ENCODE peak calls at places on chromosomes 3 and 15, in eight cellular contexts. One of them, this sample, is unnamed.

GRCh38 chr3:97882975-97883598 is 61.3 kb downstream of the CRYBG3 start:
- DNase-seq in left ventricle myocardium inferior: no peak
- DNase-seq in uterus: no peak
- DNase-seq in spleen: no peak
- DNase-seq in psoas muscle: no peak
- DNase-seq in left lung: no peak
- DNase-seq in kidney: no peak
- DNase-seq in body of pancreas: peak
- DNase-seq in this sample: no peak

GRCh38 chr3:81425198-81425868 is 336.1 kb downstream of the GBE1 start:
- DNase-seq in left ventricle myocardium inferior: no peak
- DNase-seq in spleen: no peak
- DNase-seq in body of pancreas: no peak
- DNase-seq in left lung: no peak
- DNase-seq in psoas muscle: no peak
- DNase-seq in kidney: no peak
- DNase-seq in uterus: no peak
- DNase-seq in this sample: no peak

GRCh38 chr15:62783303-62783957 is 259.1 kb upstream of the TPM1 start:
- DNase-seq in psoas muscle: no peak
- DNase-seq in uterus: no peak
- DNase-seq in left lung: no peak
- DNase-seq in left ventricle myocardium inferior: no peak
- DNase-seq in spleen: no peak
- DNase-seq in body of pancreas: no peak
- DNase-seq in kidney: peak
- DNase-seq in this sample: no peak

GRCh38 chr3:38579146-38579545 is 70.3 kb downstream of the SCN5A start:
- DNase-seq in left ventricle myocardium inferior: peak
- DNase-seq in psoas muscle: peak
- DNase-seq in uterus: no peak
- DNase-seq in body of pancreas: peak
- DNase-seq in left lung: peak
- DNase-seq in kidney: no peak
- DNase-seq in spleen: peak
- DNase-seq in this sample: peak

GRCh38 chr15:67024998-67025368 is 40.4 kb upstream of the SMAD3 start:
- DNase-seq in psoas muscle: no peak
- DNase-seq in left lung: no peak
- DNase-seq in left ventricle myocardium inferior: no peak
- DNase-seq in uterus: no peak
- DNase-seq in body of pancreas: peak
- DNase-seq in spleen: no peak
- DNase-seq in kidney: no peak
- DNase-seq in this sample: no peak

GRCh38 chr3:32480596-32480995 is 22.1 kb downstream of the CMTM6 start:
- DNase-seq in kidney: no peak
- DNase-seq in psoas muscle: no peak
- DNase-seq in body of pancreas: no peak
- DNase-seq in left lung: no peak
- DNase-seq in spleen: no peak
- DNase-seq in left ventricle myocardium inferior: no peak
- DNase-seq in uterus: no peak
- DNase-seq in this sample: no peak

GRCh38 chr15:63870403-63871209 is 36.9 kb upstream of the HERC1 start:
- DNase-seq in psoas muscle: peak
- DNase-seq in uterus: no peak
- DNase-seq in spleen: no peak
- DNase-seq in kidney: peak
- DNase-seq in left ventricle myocardium inferior: no peak
- DNase-seq in left lung: no peak
- DNase-seq in body of pancreas: no peak
- DNase-seq in this sample: no peak

GRCh38 chr3:45123841-45124269 is 22.3 kb downstream of the CDCP1 start:
- DNase-seq in psoas muscle: no peak
- DNase-seq in spleen: no peak
- DNase-seq in body of pancreas: no peak
- DNase-seq in left lung: no peak
- DNase-seq in kidney: no peak
- DNase-seq in left ventricle myocardium inferior: no peak
- DNase-seq in uterus: peak
- DNase-seq in this sample: no peak

GRCh38 chr3:124837730-124838186 is 49.4 kb downstream of the ITGB5 start:
- DNase-seq in body of pancreas: peak
- DNase-seq in spleen: peak
- DNase-seq in left lung: no peak
- DNase-seq in kidney: peak
- DNase-seq in left ventricle myocardium inferior: peak
- DNase-seq in psoas muscle: peak
- DNase-seq in uterus: peak
- DNase-seq in this sample: no peak

GRCh38 chr3:190586631-190587000 is 72.7 kb downstream of the IL1RAP start:
- DNase-seq in left ventricle myocardium inferior: no peak
- DNase-seq in left lung: no peak
- DNase-seq in psoas muscle: no peak
- DNase-seq in body of pancreas: no peak
- DNase-seq in spleen: no peak
- DNase-seq in uterus: no peak
- DNase-seq in kidney: no peak
- DNase-seq in this sample: no peak

GRCh38 chr15:39580630-39581500 is at the start of gene THBS1:
- DNase-seq in psoas muscle: peak
- DNase-seq in body of pancreas: peak
- DNase-seq in uterus: peak
- DNase-seq in spleen: peak
- DNase-seq in left ventricle myocardium inferior: peak
- DNase-seq in left lung: peak
- DNase-seq in kidney: peak
- DNase-seq in this sample: peak

GRCh38 chr15:37099321-37100108 is 834 bp downstream of the MEIS2 start:
- DNase-seq in uterus: peak
- DNase-seq in body of pancreas: no peak
- DNase-seq in left ventricle myocardium inferior: no peak
- DNase-seq in left lung: no peak
- DNase-seq in psoas muscle: peak
- DNase-seq in kidney: peak
- DNase-seq in spleen: no peak
- DNase-seq in this sample: no peak

GRCh38 chr15:69568621-69569020 is 116.0 kb downstream of the RPLP1 start:
- DNase-seq in psoas muscle: no peak
- DNase-seq in body of pancreas: no peak
- DNase-seq in kidney: no peak
- DNase-seq in left ventricle myocardium inferior: no peak
- DNase-seq in spleen: no peak
- DNase-seq in left lung: no peak
- DNase-seq in uterus: no peak
- DNase-seq in this sample: no peak

GRCh38 chr3:129016366-129016724 is 15.2 kb downstream of the EFCC1 start:
- DNase-seq in left lung: peak
- DNase-seq in kidney: peak
- DNase-seq in spleen: peak
- DNase-seq in psoas muscle: no peak
- DNase-seq in body of pancreas: peak
- DNase-seq in left ventricle myocardium inferior: no peak
- DNase-seq in uterus: no peak
- DNase-seq in this sample: no peak

GRCh38 chr3:30663533-30664241 is 57.3 kb downstream of the TGFBR2 start:
- DNase-seq in psoas muscle: no peak
- DNase-seq in left lung: no peak
- DNase-seq in spleen: no peak
- DNase-seq in body of pancreas: no peak
- DNase-seq in uterus: no peak
- DNase-seq in kidney: no peak
- DNase-seq in left ventricle myocardium inferior: no peak
- DNase-seq in this sample: no peak

GRCh38 chr3:30665539-30665938 is 59.1 kb downstream of the TGFBR2 start:
- DNase-seq in psoas muscle: no peak
- DNase-seq in left ventricle myocardium inferior: no peak
- DNase-seq in uterus: no peak
- DNase-seq in left lung: no peak
- DNase-seq in body of pancreas: no peak
- DNase-seq in spleen: no peak
- DNase-seq in kidney: no peak
- DNase-seq in this sample: no peak

GRCh38 chr3:30662836-30663235 is 56.4 kb downstream of the TGFBR2 start:
- DNase-seq in spleen: no peak
- DNase-seq in left ventricle myocardium inferior: no peak
- DNase-seq in uterus: no peak
- DNase-seq in kidney: no peak
- DNase-seq in body of pancreas: no peak
- DNase-seq in left lung: no peak
- DNase-seq in psoas muscle: no peak
- DNase-seq in this sample: no peak

GRCh38 chr3:30664884-30665283 is 58.5 kb downstream of the TGFBR2 start:
- DNase-seq in body of pancreas: no peak
- DNase-seq in left ventricle myocardium inferior: no peak
- DNase-seq in spleen: no peak
- DNase-seq in left lung: no peak
- DNase-seq in uterus: no peak
- DNase-seq in psoas muscle: no peak
- DNase-seq in kidney: no peak
- DNase-seq in this sample: no peak

GRCh38 chr3:30664449-30664848 is 58.0 kb downstream of the TGFBR2 start:
- DNase-seq in left lung: no peak
- DNase-seq in psoas muscle: no peak
- DNase-seq in body of pancreas: no peak
- DNase-seq in kidney: no peak
- DNase-seq in uterus: no peak
- DNase-seq in left ventricle myocardium inferior: no peak
- DNase-seq in spleen: no peak
- DNase-seq in this sample: no peak
- H3K4me3 ChIP-seq in left lung: no peak
- H3K4me3 ChIP-seq in psoas muscle: no peak
- H3K4me3 ChIP-seq in body of pancreas: no peak
- H3K4me3 ChIP-seq in kidney: no peak
- H3K4me3 ChIP-seq in uterus: no peak
- H3K4me3 ChIP-seq in left ventricle myocardium inferior: no peak
- H3K4me3 ChIP-seq in spleen: no peak
- H3K4me3 ChIP-seq in this sample: no peak

GRCh38 chr3:172290457-172290856 is 157.8 kb downstream of the GHSR start:
- DNase-seq in psoas muscle: no peak
- DNase-seq in uterus: no peak
- DNase-seq in body of pancreas: no peak
- DNase-seq in kidney: no peak
- DNase-seq in left lung: no peak
- DNase-seq in left ventricle myocardium inferior: no peak
- DNase-seq in spleen: no peak
- DNase-seq in this sample: no peak
- H3K27ac ChIP-seq in psoas muscle: no peak
- H3K27ac ChIP-seq in uterus: no peak
- H3K27ac ChIP-seq in body of pancreas: peak
- H3K27ac ChIP-seq in kidney: no peak
- H3K27ac ChIP-seq in left lung: peak
- H3K27ac ChIP-seq in left ventricle myocardium inferior: peak
- H3K27ac ChIP-seq in spleen: no peak
- H3K27ac ChIP-seq in this sample: no peak

DNA sequence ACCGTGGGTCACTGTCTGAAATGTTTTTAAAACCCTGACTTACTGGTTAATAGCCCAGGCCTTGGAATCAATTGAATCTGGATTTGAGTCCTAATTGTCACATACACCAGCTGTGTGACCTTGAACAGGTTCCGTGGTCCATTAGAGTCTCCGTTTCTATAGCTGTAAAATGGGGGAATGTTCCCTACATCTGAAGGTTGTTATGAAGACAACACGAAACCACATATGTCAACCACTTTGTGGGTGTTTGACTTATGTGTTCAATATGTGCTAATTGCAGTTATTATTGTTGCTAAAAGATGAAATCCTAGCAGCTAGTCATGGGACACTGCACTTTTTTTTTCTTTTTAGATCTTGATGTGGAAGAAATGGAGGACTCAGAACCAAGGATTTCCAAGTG is 35.3 kb downstream of the ZBTB38 start:
- DNase-seq in uterus: no peak
- DNase-seq in left lung: no peak
- DNase-seq in psoas muscle: no peak
- DNase-seq in left ventricle myocardium inferior: no peak
- DNase-seq in body of pancreas: no peak
- DNase-seq in kidney: no peak
- DNase-seq in spleen: no peak
- DNase-seq in this sample: no peak
- H3K4me3 ChIP-seq in uterus: peak
- H3K4me3 ChIP-seq in left lung: no peak
- H3K4me3 ChIP-seq in psoas muscle: peak
- H3K4me3 ChIP-seq in left ventricle myocardium inferior: peak
- H3K4me3 ChIP-seq in body of pancreas: peak
- H3K4me3 ChIP-seq in kidney: peak
- H3K4me3 ChIP-seq in spleen: no peak
- H3K4me3 ChIP-seq in this sample: peak

GRCh38 chr15:92579486-92579885 is 76.1 kb downstream of the FAM174B start:
- DNase-seq in psoas muscle: no peak
- DNase-seq in left ventricle myocardium inferior: no peak
- DNase-seq in kidney: no peak
- DNase-seq in uterus: no peak
- DNase-seq in body of pancreas: no peak
- DNase-seq in left lung: no peak
- DNase-seq in spleen: no peak
- DNase-seq in this sample: peak

GRCh38 chr15:92582206-92582605 is 73.4 kb downstream of the FAM174B start:
- DNase-seq in left lung: no peak
- DNase-seq in left ventricle myocardium inferior: no peak
- DNase-seq in psoas muscle: no peak
- DNase-seq in uterus: no peak
- DNase-seq in spleen: no peak
- DNase-seq in kidney: no peak
- DNase-seq in body of pancreas: no peak
- DNase-seq in this sample: peak

GRCh38 chr15:92580933-92581445 is 74.6 kb downstream of the FAM174B start:
- DNase-seq in spleen: no peak
- DNase-seq in uterus: no peak
- DNase-seq in kidney: no peak
- DNase-seq in psoas muscle: no peak
- DNase-seq in left ventricle myocardium inferior: no peak
- DNase-seq in left lung: no peak
- DNase-seq in body of pancreas: no peak
- DNase-seq in this sample: peak

GRCh38 chr15:92580021-92580420 is 75.6 kb downstream of the FAM174B start:
- DNase-seq in left ventricle myocardium inferior: no peak
- DNase-seq in psoas muscle: no peak
- DNase-seq in body of pancreas: no peak
- DNase-seq in left lung: no peak
- DNase-seq in spleen: no peak
- DNase-seq in uterus: no peak
- DNase-seq in kidney: no peak
- DNase-seq in this sample: no peak

DNA sequence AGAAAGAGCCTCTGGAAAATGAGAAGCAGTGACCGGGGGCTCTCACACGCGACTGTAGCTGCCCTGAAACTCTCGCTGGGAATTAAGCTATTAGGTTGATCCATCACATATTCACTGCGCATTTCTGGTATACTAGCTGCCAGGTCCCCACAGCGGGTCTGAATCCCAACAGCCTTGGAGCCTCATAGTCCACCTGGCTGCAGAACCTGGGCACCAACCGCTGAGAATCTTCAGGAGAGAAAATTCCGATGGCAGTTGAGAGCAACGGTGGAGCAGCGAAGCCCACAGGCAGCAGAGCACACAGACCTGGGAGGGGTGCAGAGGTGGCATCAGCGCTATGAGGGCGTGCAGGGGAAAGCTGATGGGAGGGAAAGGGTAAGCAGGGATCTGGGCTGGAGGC is 75.1 kb downstream of the FAM174B start:
- DNase-seq in spleen: no peak
- DNase-seq in psoas muscle: no peak
- DNase-seq in kidney: no peak
- DNase-seq in uterus: no peak
- DNase-seq in left ventricle myocardium inferior: no peak
- DNase-seq in left lung: no peak
- DNase-seq in body of pancreas: no peak
- DNase-seq in this sample: peak
- H3K27ac ChIP-seq in spleen: no peak
- H3K27ac ChIP-seq in psoas muscle: no peak
- H3K27ac ChIP-seq in kidney: no peak
- H3K27ac ChIP-seq in uterus: no peak
- H3K27ac ChIP-seq in left ventricle myocardium inferior: no peak
- H3K27ac ChIP-seq in left lung: no peak
- H3K27ac ChIP-seq in body of pancreas: no peak
- H3K27ac ChIP-seq in this sample: no peak